ENCODE peak calls at places on chromosomes 3 and 15, in four cellular contexts. X, G, W and O are unnamed samples.

GRCh38 chr15:56187665-56188064 is 56.0 kb downstream of the RFX7 start:
- DNase-seq in G (no peak), X (no peak), W (no peak), O (no peak)

GRCh38 chr3:43106293-43106628 is 382 bp upstream of the POMGNT2 start:
- DNase-seq in W (no peak), X (no peak), G (no peak), O (no peak)

GRCh38 chr3:187773963-187774789 is 28.9 kb upstream of the BCL6 start:
- DNase-seq in W (no peak), X (peak; percentile 57), G (peak; percentile 36), O (no peak)

GRCh38 chr3:107431048-107431297 is 53.7 kb downstream of the CCDC54 start:
- DNase-seq in G (peak; percentile 27), W (no peak), X (no peak), O (no peak)

GRCh38 chr3:182258538-182259177 is 534.6 kb upstream of the ATP11B start:
- DNase-seq in W (peak; percentile 54), G (peak; percentile 31), X (peak; percentile 7), O (no peak)

GRCh38 chr3:71211083-71211482 is 372.4 kb downstream of the FOXP1 start:
- DNase-seq in G (no peak), X (peak; percentile 27), W (no peak), O (no peak)

GRCh38 chr15:65981837-65982696 is 112.8 kb downstream of the RAB11A start:
- DNase-seq in W (peak; percentile 69), X (no peak), G (peak; percentile 32), O (peak; percentile 86)

GRCh38 chr3:126117212-126117611 is 33.3 kb upstream of the SLC41A3 start:
- DNase-seq in X (no peak), G (no peak), W (no peak), O (no peak)

GRCh38 chr3:25259871-25260270 is 168.2 kb upstream of the RARB start:
- DNase-seq in W (peak; percentile 7), X (no peak), G (no peak), O (no peak)

GRCh38 chr3:40930772-40931171 is 268.5 kb upstream of the CTNNB1 start:
- DNase-seq in X (peak; percentile 10), W (no peak), G (no peak), O (no peak)

GRCh38 chr15:66253643-66254363 is at the start of gene MEGF11:
- DNase-seq in G (peak; percentile 28), W (peak; percentile 44), X (peak; percentile 36), O (no peak)

GRCh38 chr3:104763007-104763406 is 603.7 kb upstream of the ALCAM start:
- DNase-seq in W (no peak), G (no peak), X (peak; percentile 4), O (no peak)

GRCh38 chr3:37957185-37957936 is 33.2 kb upstream of the VILL start:
- DNase-seq in X (no peak), G (no peak), W (no peak), O (no peak)
- H3K4me3 ChIP-seq in X (no peak overlapping the region), G (no peak overlapping the region), W (no peak overlapping the region), O (no peak overlapping the region)

GRCh38 chr3:141116791-141117190 is 65.6 kb downstream of the SPSB4 start:
- DNase-seq in G (no peak), W (no peak), X (no peak), O (no peak)

GRCh38 chr3:141114816-141115458 is 63.8 kb downstream of the SPSB4 start:
- DNase-seq in X (peak; percentile 22), G (no peak), W (no peak), O (no peak)

GRCh38 chr3:141112686-141113255 is 61.6 kb downstream of the SPSB4 start:
- DNase-seq in G (no peak), X (no peak), W (no peak), O (no peak)

GRCh38 chr3:141115752-141116541 is 64.8 kb downstream of the SPSB4 start:
- DNase-seq in G (no peak), W (peak; percentile 38), X (no peak), O (no peak)

DNA sequence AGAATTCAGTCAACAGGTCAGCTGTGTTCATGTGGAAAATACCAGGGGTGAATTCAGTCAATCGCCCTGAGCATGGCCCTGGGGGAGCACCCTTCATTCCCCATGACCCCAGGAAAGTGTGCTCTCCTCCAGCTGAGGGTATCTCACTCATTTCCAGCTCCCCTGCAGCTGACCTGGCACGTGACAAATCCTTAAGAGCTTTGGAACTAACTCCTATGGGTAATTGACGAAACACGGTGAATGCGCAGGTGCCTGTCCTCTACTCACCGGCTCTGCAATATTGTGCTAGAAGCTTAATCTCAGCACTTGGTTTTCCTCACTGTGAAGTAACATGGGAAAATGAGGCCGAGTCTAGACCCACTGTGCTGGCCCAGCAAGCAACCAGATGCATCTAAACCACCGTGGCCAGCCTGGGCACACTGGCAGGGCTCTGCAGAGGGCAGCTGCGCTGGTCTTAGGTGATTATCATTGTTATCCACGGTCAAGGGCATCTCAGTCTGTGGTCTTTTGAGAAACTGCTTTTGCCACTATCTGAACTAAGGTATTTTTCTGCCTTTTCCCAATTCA is 63.1 kb downstream of the SPSB4 start:
- DNase-seq in W (no peak), X (no peak), G (no peak), O (no peak)
- H3K4me3 ChIP-seq in W (no peak overlapping the region), X (no peak overlapping the region), G (no peak overlapping the region), O (no peak overlapping the region)

GRCh38 chr15:30930422-30930821 is 26.7 kb downstream of the FAN1 start:
- DNase-seq in X (no peak), W (no peak), G (no peak), O (no peak)
- H3K4me3 ChIP-seq in X (no peak overlapping the region), W (no peak overlapping the region), G (no peak overlapping the region), O (no peak overlapping the region)

DNA sequence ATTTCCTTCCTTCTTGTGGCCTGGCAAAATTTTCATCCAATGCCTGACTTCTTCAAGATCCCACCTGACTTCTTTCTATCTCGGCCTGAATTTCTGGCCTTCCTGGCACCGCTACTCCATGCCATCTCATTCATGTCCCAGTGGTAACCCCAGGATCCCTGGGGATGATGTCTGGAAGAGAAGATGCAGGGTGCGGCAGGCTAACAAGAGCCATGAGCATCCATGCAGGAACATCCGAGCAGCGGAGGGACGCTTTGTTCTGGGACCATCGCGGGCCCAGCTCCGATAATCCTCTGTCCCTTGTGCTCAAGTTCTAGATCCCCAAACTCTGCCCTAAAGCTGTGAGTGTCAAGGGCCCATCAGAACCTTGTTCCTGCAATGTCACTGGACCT is 10.9 kb downstream of the MYL3 start:
- DNase-seq in G (no peak), X (no peak), W (no peak), O (no peak)
- H3K4me3 ChIP-seq in G (no peak overlapping the region), X (no peak overlapping the region), W (no peak overlapping the region), O (no peak overlapping the region)

GRCh38 chr3:117192888-117193287 is 483.3 kb downstream of the TUSC7 start:
- DNase-seq in G (no peak), W (no peak), X (no peak), O (no peak)

GRCh38 chr3:117200962-117201361 is 491.4 kb downstream of the TUSC7 start:
- DNase-seq in G (no peak), W (no peak), X (no peak), O (no peak)

GRCh38 chr3:117193390-117193789 is 483.8 kb downstream of the TUSC7 start:
- DNase-seq in X (no peak), W (no peak), G (no peak), O (no peak)

GRCh38 chr3:117191245-117191644 is 481.7 kb downstream of the TUSC7 start:
- DNase-seq in X (no peak), G (no peak), W (no peak), O (no peak)

DNA sequence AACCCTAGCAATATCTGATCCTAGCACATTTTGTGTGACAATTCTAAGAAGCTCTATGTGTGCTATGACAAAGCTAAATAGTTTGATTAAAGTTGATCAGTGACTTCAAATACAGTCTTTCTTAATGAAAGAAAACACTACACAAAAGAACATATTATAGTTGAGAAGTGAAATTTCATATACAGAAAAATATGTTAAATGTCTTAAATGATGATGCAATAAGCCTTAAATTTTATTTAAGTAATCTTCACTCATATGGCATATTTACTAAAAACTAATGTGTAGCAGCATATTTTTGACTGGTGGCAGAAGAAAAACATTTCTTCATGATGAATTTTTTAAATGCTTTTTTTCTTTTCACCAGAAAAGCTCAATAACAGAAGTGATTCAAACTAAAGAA is 485.5 kb downstream of the TUSC7 start:
- DNase-seq in W (no peak), G (no peak), X (no peak), O (no peak)
- H3K4me3 ChIP-seq in W (no peak overlapping the region), G (no peak overlapping the region), X (no peak overlapping the region), O (no peak overlapping the region)

DNA sequence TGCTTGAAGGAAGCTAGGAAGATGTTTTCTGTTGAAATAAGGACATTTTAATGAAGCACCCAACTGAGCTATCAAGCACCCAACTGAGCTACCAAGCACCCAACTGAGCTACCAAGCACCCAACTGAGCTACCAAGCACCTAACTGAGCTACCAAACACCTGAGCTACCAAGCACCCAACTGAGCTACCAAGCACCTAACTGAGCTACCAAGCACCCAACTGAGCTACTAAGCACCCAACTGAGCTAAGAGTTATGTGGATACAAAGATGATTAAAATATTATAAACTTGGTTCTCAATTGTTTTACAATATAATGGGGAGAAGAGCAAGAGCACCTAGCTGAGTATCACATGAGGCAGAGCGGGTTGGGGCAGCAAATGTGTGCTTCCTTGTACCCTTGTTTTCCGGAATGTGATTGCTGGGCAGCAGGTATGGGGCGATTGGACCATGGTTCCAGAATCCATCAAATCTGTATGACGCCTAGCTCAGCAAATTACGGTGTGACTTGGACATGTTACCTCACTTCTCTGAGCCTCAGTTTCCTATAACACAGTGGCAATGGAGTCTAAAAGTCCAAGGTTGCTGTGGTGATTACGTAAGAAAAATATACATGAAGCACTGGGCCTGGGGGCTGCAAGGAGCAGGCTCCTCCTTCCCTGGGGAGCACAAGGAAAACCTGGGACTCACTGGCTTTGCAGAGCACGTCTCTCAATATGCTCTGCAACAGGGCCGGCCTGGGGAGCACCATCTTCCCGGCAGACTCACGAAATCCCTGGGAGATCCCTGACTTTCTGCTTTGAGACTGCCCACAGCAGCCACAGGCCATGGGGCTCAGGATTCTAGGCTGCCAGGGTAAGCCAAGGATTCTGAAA is 11.3 kb downstream of the BMF start:
- DNase-seq in W (no peak), X (no peak), G (no peak), O (no peak)
- H3K4me3 ChIP-seq in W (no peak overlapping the region), X (no peak overlapping the region), G (no peak overlapping the region), O (no peak overlapping the region)

DNA sequence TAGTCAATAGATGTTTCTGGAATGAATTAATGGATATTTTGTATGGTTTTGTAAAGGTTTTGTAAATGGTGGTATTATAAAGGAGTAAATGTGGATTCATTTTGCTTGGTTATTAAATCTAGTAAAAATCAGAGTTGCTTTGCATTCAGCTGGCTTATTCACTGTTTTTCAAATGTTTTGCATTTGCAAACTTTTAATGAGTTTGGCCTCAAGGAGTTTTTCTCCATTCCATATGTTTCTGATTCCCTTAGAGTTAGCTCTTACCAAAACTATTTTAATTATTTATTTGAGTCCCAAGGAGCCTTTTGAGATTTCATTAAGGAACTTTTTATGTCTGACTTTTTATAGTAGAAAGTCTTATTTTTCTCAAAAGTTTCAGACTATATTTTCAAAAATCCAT is 992.2 kb downstream of the DIPK2A start:
- DNase-seq in W (no peak), X (no peak), G (no peak), O (no peak)
- H3K4me3 ChIP-seq in W (no peak overlapping the region), X (no peak overlapping the region), G (no peak overlapping the region), O (no peak overlapping the region)